ENCODE peak calls at places on chromosomes 4 and X, in six cellular contexts. One of them, this sample, is unnamed. For H4K20me1, the result is how much of the 10 kb centered on the place peaks cover.

GRCh38 chr4:997375-998071 is 4.3 kb upstream of the SLC26A1 start:
- DNase-seq in mammary epithelial cell: no peak
- DNase-seq in H1: no peak
- DNase-seq in GM23248: peak
- DNase-seq in neural progenitor cell: peak
- DNase-seq in GM23338: peak
- DNase-seq in this sample: no peak

GRCh38 chr4:41432889-41433288 is 105.1 kb upstream of the LIMCH1 start:
- DNase-seq in neural progenitor cell: peak
- DNase-seq in mammary epithelial cell: peak
- DNase-seq in GM23338: peak
- DNase-seq in GM23248: peak
- DNase-seq in H1: peak
- DNase-seq in this sample: no peak

GRCh38 chr4:15653864-15654391 is 1.2 kb downstream of the FBXL5 start:
- DNase-seq in mammary epithelial cell: peak
- DNase-seq in neural progenitor cell: peak
- DNase-seq in GM23338: peak
- DNase-seq in H1: no peak
- DNase-seq in GM23248: peak
- DNase-seq in this sample: no peak

GRCh38 chrX:47217121-47217851 is 1.2 kb upstream of the CDK16 start:
- DNase-seq in H1: no peak
- DNase-seq in neural progenitor cell: no peak
- DNase-seq in GM23248: peak
- DNase-seq in mammary epithelial cell: peak
- DNase-seq in GM23338: peak
- DNase-seq in this sample: peak

GRCh38 chr4:87219648-87220093 is 747 bp downstream of the KLHL8 start:
- DNase-seq in GM23248: peak
- DNase-seq in mammary epithelial cell: no peak
- DNase-seq in neural progenitor cell: peak
- DNase-seq in GM23338: peak
- DNase-seq in H1: no peak
- DNase-seq in this sample: no peak

GRCh38 chr4:89111833-89112563 is 665 bp downstream of the TIGD2 start:
- DNase-seq in GM23338: peak
- DNase-seq in GM23248: peak
- DNase-seq in mammary epithelial cell: peak
- DNase-seq in H1: no peak
- DNase-seq in neural progenitor cell: peak
- DNase-seq in this sample: peak

GRCh38 chrX:45400380-45400779 is 199.7 kb upstream of the DIPK2B start:
- DNase-seq in H1: no peak
- DNase-seq in mammary epithelial cell: no peak
- DNase-seq in neural progenitor cell: no peak
- DNase-seq in GM23248: peak
- DNase-seq in GM23338: peak
- DNase-seq in this sample: no peak

GRCh38 chr4:26557164-26557563 is 26.7 kb upstream of the TBC1D19 start:
- DNase-seq in neural progenitor cell: no peak
- DNase-seq in mammary epithelial cell: peak
- DNase-seq in H1: no peak
- DNase-seq in GM23248: peak
- DNase-seq in GM23338: no peak
- DNase-seq in this sample: no peak

GRCh38 chrX:42680651-42681050 is 97.3 kb downstream of the PPP1R2C start:
- DNase-seq in neural progenitor cell: peak
- DNase-seq in GM23248: no peak
- DNase-seq in GM23338: peak
- DNase-seq in mammary epithelial cell: no peak
- DNase-seq in H1: peak
- DNase-seq in this sample: no peak

GRCh38 chr4:172865103-172865502 is 303.5 kb upstream of the GALNT7 start:
- DNase-seq in neural progenitor cell: no peak
- DNase-seq in mammary epithelial cell: no peak
- DNase-seq in GM23338: no peak
- DNase-seq in H1: no peak
- DNase-seq in GM23248: no peak
- DNase-seq in this sample: no peak

GRCh38 chr4:46389301-46389761 is 597 bp downstream of the GABRA2 start:
- DNase-seq in H1: no peak
- DNase-seq in mammary epithelial cell: peak
- DNase-seq in GM23338: peak
- DNase-seq in GM23248: peak
- DNase-seq in neural progenitor cell: peak
- DNase-seq in this sample: no peak

DNA sequence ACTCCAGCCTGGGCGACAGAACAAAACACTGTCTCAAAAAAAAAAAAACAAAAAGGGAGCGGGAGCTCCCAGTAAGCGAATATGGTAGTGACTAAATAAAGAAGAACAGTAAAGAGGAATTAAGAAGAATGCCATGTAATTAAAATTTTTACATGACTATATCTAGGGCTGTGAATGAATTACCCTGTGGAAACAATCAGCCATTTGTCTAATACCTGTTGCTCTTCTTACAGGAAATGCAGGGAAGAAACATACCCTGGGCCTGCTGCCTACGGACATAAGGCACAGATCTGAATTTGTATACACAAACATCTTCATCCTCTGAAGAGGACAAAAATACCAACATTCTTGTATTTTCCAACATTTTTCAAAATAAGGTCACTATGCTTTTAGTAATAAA is 11.3 kb downstream of the WDFY3 start:
- DNase-seq in neural progenitor cell: no peak
- DNase-seq in mammary epithelial cell: peak
- DNase-seq in GM23248: no peak
- DNase-seq in GM23338: no peak
- DNase-seq in H1: no peak
- DNase-seq in this sample: no peak
- H4K20me1 ChIP-seq in neural progenitor cell: half or more
- H4K20me1 ChIP-seq in mammary epithelial cell: under half
- H4K20me1 ChIP-seq in GM23248: under half
- H4K20me1 ChIP-seq in GM23338: under half
- H4K20me1 ChIP-seq in H1: under half
- H4K20me1 ChIP-seq in this sample: under half

GRCh38 chr4:76513517-76513916 is 78.5 kb downstream of the SHROOM3 start:
- DNase-seq in mammary epithelial cell: no peak
- DNase-seq in GM23338: no peak
- DNase-seq in H1: no peak
- DNase-seq in neural progenitor cell: no peak
- DNase-seq in GM23248: no peak
- DNase-seq in this sample: no peak
- H3K4me2 ChIP-seq in mammary epithelial cell: no peak
- H3K4me2 ChIP-seq in GM23338: no peak
- H3K4me2 ChIP-seq in H1: no peak
- H3K4me2 ChIP-seq in neural progenitor cell: no peak
- H3K4me2 ChIP-seq in GM23248: no peak
- H3K4me2 ChIP-seq in this sample: no peak

DNA sequence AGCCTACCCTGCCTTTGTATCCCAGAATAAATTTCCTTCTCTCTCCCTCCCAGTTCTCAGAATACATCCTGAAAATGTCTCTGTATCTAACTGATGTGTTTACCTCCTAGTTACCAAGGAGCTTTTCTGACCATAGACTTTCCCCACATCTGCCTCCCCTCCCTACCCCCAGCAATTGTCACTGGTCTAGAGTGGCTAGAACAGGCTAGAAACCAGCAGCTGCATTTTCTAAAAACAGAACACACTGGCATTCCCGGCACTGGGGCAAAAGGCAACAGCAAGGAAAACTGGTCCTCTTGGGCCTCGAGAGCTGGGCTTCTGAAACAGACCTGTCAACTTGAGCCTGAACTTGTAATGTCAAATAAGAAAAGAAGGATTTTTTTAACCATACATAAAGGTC is 16.4 kb downstream of the TASL start:
- DNase-seq in mammary epithelial cell: no peak
- DNase-seq in GM23338: no peak
- DNase-seq in GM23248: no peak
- DNase-seq in H1: no peak
- DNase-seq in neural progenitor cell: no peak
- DNase-seq in this sample: no peak
- H4K20me1 ChIP-seq in mammary epithelial cell: under half
- H4K20me1 ChIP-seq in GM23338: under half
- H4K20me1 ChIP-seq in GM23248: under half
- H4K20me1 ChIP-seq in H1: under half
- H4K20me1 ChIP-seq in neural progenitor cell: under half
- H4K20me1 ChIP-seq in this sample: under half

GRCh38 chrX:100687128-100687527 is 43.1 kb downstream of the SRPX2 start:
- DNase-seq in mammary epithelial cell: no peak
- DNase-seq in H1: no peak
- DNase-seq in neural progenitor cell: no peak
- DNase-seq in GM23338: no peak
- DNase-seq in GM23248: no peak
- DNase-seq in this sample: no peak
- H3K4me2 ChIP-seq in mammary epithelial cell: no peak
- H3K4me2 ChIP-seq in H1: no peak
- H3K4me2 ChIP-seq in neural progenitor cell: no peak
- H3K4me2 ChIP-seq in GM23338: no peak
- H3K4me2 ChIP-seq in GM23248: no peak
- H3K4me2 ChIP-seq in this sample: no peak

GRCh38 chrX:71302461-71303213 is 1.1 kb downstream of the ITGB1BP2 start:
- DNase-seq in GM23248: no peak
- DNase-seq in neural progenitor cell: no peak
- DNase-seq in H1: no peak
- DNase-seq in mammary epithelial cell: no peak
- DNase-seq in GM23338: no peak
- DNase-seq in this sample: no peak
- H4K20me1 ChIP-seq in GM23248: under half
- H4K20me1 ChIP-seq in neural progenitor cell: under half
- H4K20me1 ChIP-seq in H1: under half
- H4K20me1 ChIP-seq in mammary epithelial cell: under half
- H4K20me1 ChIP-seq in GM23338: under half
- H4K20me1 ChIP-seq in this sample: under half

GRCh38 chrX:7283741-7284140 is 135.8 kb upstream of the PUDP start:
- DNase-seq in GM23338: no peak
- DNase-seq in GM23248: no peak
- DNase-seq in mammary epithelial cell: no peak
- DNase-seq in H1: no peak
- DNase-seq in neural progenitor cell: no peak
- DNase-seq in this sample: no peak

GRCh38 chrX:7286461-7286860 is 138.5 kb upstream of the PUDP start:
- DNase-seq in H1: no peak
- DNase-seq in GM23338: no peak
- DNase-seq in GM23248: no peak
- DNase-seq in mammary epithelial cell: no peak
- DNase-seq in neural progenitor cell: no peak
- DNase-seq in this sample: no peak
- H3K4me2 ChIP-seq in H1: no peak
- H3K4me2 ChIP-seq in GM23338: no peak
- H3K4me2 ChIP-seq in GM23248: no peak
- H3K4me2 ChIP-seq in mammary epithelial cell: no peak
- H3K4me2 ChIP-seq in neural progenitor cell: no peak
- H3K4me2 ChIP-seq in this sample: no peak

DNA sequence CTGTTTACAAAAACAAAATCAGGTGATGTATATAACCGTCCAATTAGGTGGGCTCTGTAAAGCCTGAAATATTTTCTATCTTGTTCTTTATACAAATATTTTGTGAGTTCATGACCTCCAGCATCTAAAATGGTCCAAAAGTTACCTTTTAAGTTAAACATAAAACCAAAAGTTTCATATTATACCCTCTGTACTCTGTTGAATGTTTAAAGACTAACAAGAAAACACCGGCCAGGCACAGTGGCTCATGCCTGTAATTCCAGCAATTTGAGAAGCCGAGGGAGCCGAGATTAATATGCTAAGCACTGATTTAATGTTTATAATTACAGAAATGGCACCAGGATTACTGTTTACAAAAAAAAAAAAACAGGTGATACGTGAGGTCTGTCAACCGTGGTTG is 328.4 kb downstream of the DHRSX start:
- DNase-seq in GM23338: no peak
- DNase-seq in GM23248: no peak
- DNase-seq in mammary epithelial cell: no peak
- DNase-seq in H1: no peak
- DNase-seq in neural progenitor cell: no peak
- DNase-seq in this sample: no peak
- H4K20me1 ChIP-seq in GM23338: under half
- H4K20me1 ChIP-seq in GM23248: under half
- H4K20me1 ChIP-seq in mammary epithelial cell: under half
- H4K20me1 ChIP-seq in H1: under half
- H4K20me1 ChIP-seq in neural progenitor cell: under half
- H4K20me1 ChIP-seq in this sample: under half

DNA sequence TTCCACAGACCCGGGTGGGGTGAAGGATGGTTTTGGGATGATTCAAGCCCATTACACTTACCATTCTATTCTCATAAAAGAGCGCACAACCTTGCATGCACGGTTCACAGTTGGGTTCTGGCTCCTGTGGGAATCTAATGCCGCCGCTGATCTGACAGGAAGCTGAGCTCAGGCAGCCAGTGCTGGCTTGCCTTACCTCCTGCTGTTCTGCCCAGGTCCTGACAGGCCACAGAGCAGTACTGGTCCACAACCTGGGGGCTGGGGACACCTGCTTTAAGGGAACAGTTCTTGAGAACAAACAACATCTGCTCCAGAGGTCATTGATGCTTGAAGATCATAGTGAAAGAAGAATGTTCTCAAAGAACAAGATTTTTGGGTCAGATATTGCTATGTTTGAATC is 8.0 kb upstream of the HS3ST1 start:
- DNase-seq in mammary epithelial cell: peak
- DNase-seq in GM23248: no peak
- DNase-seq in GM23338: peak
- DNase-seq in neural progenitor cell: peak
- DNase-seq in H1: no peak
- DNase-seq in this sample: no peak
- H3K4me2 ChIP-seq in mammary epithelial cell: peak
- H3K4me2 ChIP-seq in GM23248: no peak
- H3K4me2 ChIP-seq in GM23338: no peak
- H3K4me2 ChIP-seq in neural progenitor cell: no peak
- H3K4me2 ChIP-seq in H1: no peak
- H3K4me2 ChIP-seq in this sample: peak

DNA sequence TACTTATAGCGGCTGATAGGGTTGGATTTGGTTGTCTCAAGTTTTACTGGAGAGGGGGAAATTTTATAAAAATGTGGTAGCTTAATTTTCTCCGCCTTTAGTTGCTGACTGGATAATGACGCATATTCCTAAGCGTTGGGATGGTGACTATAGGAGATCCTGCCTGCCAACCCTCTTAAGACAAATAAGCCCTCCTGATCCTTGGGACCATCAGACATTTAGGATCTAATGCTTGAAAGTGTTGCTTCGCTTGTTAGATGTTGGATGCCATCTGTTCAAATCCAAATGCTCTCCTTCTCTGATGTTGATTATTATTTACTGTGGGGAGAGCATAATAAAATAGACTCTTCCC is 2.2 kb downstream of the RAPGEF2 start:
- DNase-seq in GM23338: no peak
- DNase-seq in GM23248: peak
- DNase-seq in mammary epithelial cell: peak
- DNase-seq in H1: no peak
- DNase-seq in neural progenitor cell: peak
- DNase-seq in this sample: no peak
- H4K20me1 ChIP-seq in GM23338: under half
- H4K20me1 ChIP-seq in GM23248: under half
- H4K20me1 ChIP-seq in mammary epithelial cell: under half
- H4K20me1 ChIP-seq in H1: under half
- H4K20me1 ChIP-seq in neural progenitor cell: half or more
- H4K20me1 ChIP-seq in this sample: under half

This sample was measured in keratinocyte.